ENCODE peak calls at places on chromosomes 3 and 15, in ten cellular contexts. One of them, this sample, is unnamed.

GRCh38 chr15:55993804-55994539 is 560 bp upstream of the NEDD4 start:
- DNase-seq in brain microvascular endothelial cell: peak
- DNase-seq in IMR-90: peak
- DNase-seq in AG10803: peak
- DNase-seq in fibroblast of pulmonary artery: peak
- DNase-seq in uterus: no peak
- DNase-seq in fibroblast of mammary gland: peak
- DNase-seq in cardiac fibroblast: peak
- DNase-seq in AG04449: no peak
- DNase-seq in GM12865: no peak
- DNase-seq in this sample: peak

GRCh38 chr15:39145854-39146253 is 435.0 kb upstream of the THBS1 start:
- DNase-seq in brain microvascular endothelial cell: no peak
- DNase-seq in IMR-90: peak
- DNase-seq in AG10803: peak
- DNase-seq in fibroblast of pulmonary artery: no peak
- DNase-seq in uterus: no peak
- DNase-seq in fibroblast of mammary gland: peak
- DNase-seq in cardiac fibroblast: peak
- DNase-seq in AG04449: no peak
- DNase-seq in GM12865: no peak
- DNase-seq in this sample: peak

GRCh38 chr3:116140100-116140689 is 305.1 kb downstream of the LSAMP start:
- DNase-seq in brain microvascular endothelial cell: no peak
- DNase-seq in IMR-90: peak
- DNase-seq in AG10803: peak
- DNase-seq in fibroblast of pulmonary artery: peak
- DNase-seq in uterus: no peak
- DNase-seq in fibroblast of mammary gland: peak
- DNase-seq in cardiac fibroblast: peak
- DNase-seq in AG04449: no peak
- DNase-seq in GM12865: peak
- DNase-seq in this sample: peak

GRCh38 chr15:96629501-96629900 is 299.0 kb downstream of the NR2F2 start:
- DNase-seq in brain microvascular endothelial cell: peak
- DNase-seq in IMR-90: no peak
- DNase-seq in AG10803: no peak
- DNase-seq in fibroblast of pulmonary artery: peak
- DNase-seq in uterus: peak
- DNase-seq in fibroblast of mammary gland: no peak
- DNase-seq in cardiac fibroblast: peak
- DNase-seq in AG04449: no peak
- DNase-seq in GM12865: no peak
- DNase-seq in this sample: no peak

GRCh38 chr3:111159391-111159790 is 87.8 kb downstream of the NECTIN3 start:
- DNase-seq in brain microvascular endothelial cell: no peak
- DNase-seq in IMR-90: peak
- DNase-seq in AG10803: peak
- DNase-seq in fibroblast of pulmonary artery: peak
- DNase-seq in uterus: no peak
- DNase-seq in fibroblast of mammary gland: peak
- DNase-seq in cardiac fibroblast: peak
- DNase-seq in AG04449: no peak
- DNase-seq in GM12865: no peak
- DNase-seq in this sample: peak

GRCh38 chr3:8525893-8526292 is 24.3 kb downstream of the LMCD1 start:
- DNase-seq in brain microvascular endothelial cell: no peak
- DNase-seq in IMR-90: no peak
- DNase-seq in AG10803: no peak
- DNase-seq in fibroblast of pulmonary artery: no peak
- DNase-seq in uterus: no peak
- DNase-seq in fibroblast of mammary gland: no peak
- DNase-seq in cardiac fibroblast: no peak
- DNase-seq in AG04449: no peak
- DNase-seq in GM12865: no peak
- DNase-seq in this sample: no peak

GRCh38 chr15:92492556-92492955 is 98.9 kb downstream of the ST8SIA2 start:
- DNase-seq in brain microvascular endothelial cell: no peak
- DNase-seq in IMR-90: no peak
- DNase-seq in AG10803: no peak
- DNase-seq in fibroblast of pulmonary artery: no peak
- DNase-seq in uterus: no peak
- DNase-seq in fibroblast of mammary gland: no peak
- DNase-seq in cardiac fibroblast: no peak
- DNase-seq in AG04449: no peak
- DNase-seq in GM12865: no peak
- DNase-seq in this sample: no peak

GRCh38 chr3:127674793-127675189 is 2.0 kb downstream of the ABTB1 start:
- DNase-seq in brain microvascular endothelial cell: no peak
- DNase-seq in IMR-90: no peak
- DNase-seq in AG10803: no peak
- DNase-seq in fibroblast of pulmonary artery: no peak
- DNase-seq in uterus: peak
- DNase-seq in fibroblast of mammary gland: no peak
- DNase-seq in cardiac fibroblast: no peak
- DNase-seq in AG04449: no peak
- DNase-seq in GM12865: no peak
- DNase-seq in this sample: no peak

DNA sequence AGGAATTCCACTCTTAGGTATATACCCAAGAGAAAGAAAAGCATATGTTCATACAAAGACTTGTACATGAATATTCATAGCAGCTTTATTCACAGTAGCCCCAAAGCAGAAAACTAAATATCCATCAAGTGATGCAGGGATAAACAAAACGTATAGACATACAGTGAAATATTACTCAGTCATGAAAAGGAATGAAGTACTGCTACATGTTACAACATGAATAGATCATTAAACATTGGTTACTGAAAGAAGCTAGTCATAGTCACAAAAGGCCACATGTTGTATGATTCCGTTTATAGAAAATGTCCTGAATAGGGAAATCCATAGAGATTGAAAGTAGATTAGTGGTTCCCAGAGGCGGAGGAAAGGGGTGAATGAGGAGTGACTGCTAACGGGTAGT is 1.3 kb upstream of the MRAS start:
- DNase-seq in brain microvascular endothelial cell: no peak
- DNase-seq in IMR-90: no peak
- DNase-seq in AG10803: no peak
- DNase-seq in fibroblast of pulmonary artery: no peak
- DNase-seq in uterus: no peak
- DNase-seq in fibroblast of mammary gland: no peak
- DNase-seq in cardiac fibroblast: no peak
- DNase-seq in AG04449: no peak
- DNase-seq in GM12865: no peak
- DNase-seq in this sample: no peak
- H3K4me3 ChIP-seq in brain microvascular endothelial cell: no peak
- H3K4me3 ChIP-seq in IMR-90: no peak
- H3K4me3 ChIP-seq in AG10803: peak
- H3K4me3 ChIP-seq in fibroblast of pulmonary artery: no peak
- H3K4me3 ChIP-seq in uterus: peak
- H3K4me3 ChIP-seq in fibroblast of mammary gland: no peak
- H3K4me3 ChIP-seq in cardiac fibroblast: no peak
- H3K4me3 ChIP-seq in AG04449: peak
- H3K4me3 ChIP-seq in GM12865: no peak
- H3K4me3 ChIP-seq in this sample: no peak

GRCh38 chr3:131233900-131234667 is 147.5 kb upstream of the NUDT16 start:
- DNase-seq in brain microvascular endothelial cell: no peak
- DNase-seq in IMR-90: no peak
- DNase-seq in AG10803: peak
- DNase-seq in fibroblast of pulmonary artery: no peak
- DNase-seq in uterus: no peak
- DNase-seq in fibroblast of mammary gland: no peak
- DNase-seq in cardiac fibroblast: no peak
- DNase-seq in AG04449: no peak
- DNase-seq in GM12865: no peak
- DNase-seq in this sample: no peak

GRCh38 chr3:131228522-131228921 is 153.1 kb upstream of the NUDT16 start:
- DNase-seq in brain microvascular endothelial cell: no peak
- DNase-seq in IMR-90: no peak
- DNase-seq in AG10803: no peak
- DNase-seq in fibroblast of pulmonary artery: no peak
- DNase-seq in uterus: no peak
- DNase-seq in fibroblast of mammary gland: no peak
- DNase-seq in cardiac fibroblast: no peak
- DNase-seq in AG04449: no peak
- DNase-seq in GM12865: no peak
- DNase-seq in this sample: no peak

GRCh38 chr3:131232711-131233267 is 148.8 kb upstream of the NUDT16 start:
- DNase-seq in brain microvascular endothelial cell: no peak
- DNase-seq in IMR-90: no peak
- DNase-seq in AG10803: no peak
- DNase-seq in fibroblast of pulmonary artery: no peak
- DNase-seq in uterus: no peak
- DNase-seq in fibroblast of mammary gland: no peak
- DNase-seq in cardiac fibroblast: no peak
- DNase-seq in AG04449: no peak
- DNase-seq in GM12865: no peak
- DNase-seq in this sample: no peak

DNA sequence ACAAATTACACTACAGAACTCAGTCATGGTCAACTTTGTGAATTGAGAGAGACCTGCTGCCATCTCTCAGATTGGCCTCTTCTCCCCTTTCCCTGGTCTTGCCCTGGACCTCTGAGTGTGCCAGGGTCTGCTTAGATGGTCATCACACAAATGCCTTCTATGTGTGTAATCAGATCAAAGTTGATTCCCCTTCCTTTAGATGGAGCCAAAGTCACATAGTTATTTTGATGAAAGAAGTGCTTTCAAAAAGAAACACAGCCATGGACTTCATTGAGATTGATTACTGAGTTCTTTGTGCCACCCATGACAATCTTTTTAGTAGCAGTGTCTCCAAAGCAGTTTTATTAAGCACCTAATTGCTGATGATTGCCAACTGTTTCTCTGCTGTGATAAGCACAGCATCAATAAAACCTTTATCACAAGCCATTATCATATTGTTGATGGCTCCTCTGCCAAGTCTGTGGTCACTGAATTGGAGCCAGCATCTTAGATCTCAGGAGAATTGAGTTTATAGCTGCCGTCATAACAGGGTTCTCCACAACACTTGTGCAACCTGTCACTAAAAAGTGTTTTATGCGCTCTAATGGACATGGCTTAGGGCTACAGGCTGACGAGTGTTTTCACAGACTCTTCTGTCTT is 149.7 kb upstream of the NUDT16 start:
- DNase-seq in brain microvascular endothelial cell: no peak
- DNase-seq in IMR-90: no peak
- DNase-seq in AG10803: no peak
- DNase-seq in fibroblast of pulmonary artery: no peak
- DNase-seq in uterus: no peak
- DNase-seq in fibroblast of mammary gland: peak
- DNase-seq in cardiac fibroblast: peak
- DNase-seq in AG04449: no peak
- DNase-seq in GM12865: no peak
- DNase-seq in this sample: peak
- TF ChIP-seq CTCF in brain microvascular endothelial cell: peak
- TF ChIP-seq CTCF in IMR-90: no peak
- TF ChIP-seq CTCF in AG10803: no peak
- TF ChIP-seq CTCF in fibroblast of pulmonary artery: no peak
- TF ChIP-seq CTCF in uterus: no peak
- TF ChIP-seq CTCF in fibroblast of mammary gland: peak
- TF ChIP-seq CTCF in cardiac fibroblast: no peak
- TF ChIP-seq CTCF in AG04449: no peak
- TF ChIP-seq CTCF in GM12865: no peak
- TF ChIP-seq CTCF in this sample: no peak

GRCh38 chr3:131360191-131360590 is 21.4 kb upstream of the NUDT16 start:
- DNase-seq in brain microvascular endothelial cell: no peak
- DNase-seq in IMR-90: no peak
- DNase-seq in AG10803: no peak
- DNase-seq in fibroblast of pulmonary artery: no peak
- DNase-seq in uterus: no peak
- DNase-seq in fibroblast of mammary gland: no peak
- DNase-seq in cardiac fibroblast: no peak
- DNase-seq in AG04449: no peak
- DNase-seq in GM12865: no peak
- DNase-seq in this sample: no peak
- H3K4me3 ChIP-seq in brain microvascular endothelial cell: no peak
- H3K4me3 ChIP-seq in IMR-90: no peak
- H3K4me3 ChIP-seq in AG10803: no peak
- H3K4me3 ChIP-seq in fibroblast of pulmonary artery: no peak
- H3K4me3 ChIP-seq in uterus: no peak
- H3K4me3 ChIP-seq in fibroblast of mammary gland: no peak
- H3K4me3 ChIP-seq in cardiac fibroblast: no peak
- H3K4me3 ChIP-seq in AG04449: no peak
- H3K4me3 ChIP-seq in GM12865: no peak
- H3K4me3 ChIP-seq in this sample: no peak

GRCh38 chr3:184746131-184747120 is 34.6 kb upstream of the MAGEF1 start:
- DNase-seq in brain microvascular endothelial cell: no peak
- DNase-seq in IMR-90: no peak
- DNase-seq in AG10803: no peak
- DNase-seq in fibroblast of pulmonary artery: no peak
- DNase-seq in uterus: no peak
- DNase-seq in fibroblast of mammary gland: no peak
- DNase-seq in cardiac fibroblast: no peak
- DNase-seq in AG04449: no peak
- DNase-seq in GM12865: no peak
- DNase-seq in this sample: no peak

GRCh38 chr3:184749168-184749744 is 37.4 kb upstream of the MAGEF1 start:
- DNase-seq in brain microvascular endothelial cell: no peak
- DNase-seq in IMR-90: no peak
- DNase-seq in AG10803: no peak
- DNase-seq in fibroblast of pulmonary artery: no peak
- DNase-seq in uterus: no peak
- DNase-seq in fibroblast of mammary gland: no peak
- DNase-seq in cardiac fibroblast: no peak
- DNase-seq in AG04449: no peak
- DNase-seq in GM12865: no peak
- DNase-seq in this sample: no peak

GRCh38 chr3:184751204-184751809 is 39.4 kb upstream of the MAGEF1 start:
- DNase-seq in brain microvascular endothelial cell: no peak
- DNase-seq in IMR-90: no peak
- DNase-seq in AG10803: no peak
- DNase-seq in fibroblast of pulmonary artery: no peak
- DNase-seq in uterus: no peak
- DNase-seq in fibroblast of mammary gland: no peak
- DNase-seq in cardiac fibroblast: no peak
- DNase-seq in AG04449: no peak
- DNase-seq in GM12865: no peak
- DNase-seq in this sample: peak

GRCh38 chr3:184750684-184751083 is 38.8 kb upstream of the MAGEF1 start:
- DNase-seq in brain microvascular endothelial cell: no peak
- DNase-seq in IMR-90: no peak
- DNase-seq in AG10803: no peak
- DNase-seq in fibroblast of pulmonary artery: no peak
- DNase-seq in uterus: no peak
- DNase-seq in fibroblast of mammary gland: no peak
- DNase-seq in cardiac fibroblast: no peak
- DNase-seq in AG04449: no peak
- DNase-seq in GM12865: no peak
- DNase-seq in this sample: no peak

DNA sequence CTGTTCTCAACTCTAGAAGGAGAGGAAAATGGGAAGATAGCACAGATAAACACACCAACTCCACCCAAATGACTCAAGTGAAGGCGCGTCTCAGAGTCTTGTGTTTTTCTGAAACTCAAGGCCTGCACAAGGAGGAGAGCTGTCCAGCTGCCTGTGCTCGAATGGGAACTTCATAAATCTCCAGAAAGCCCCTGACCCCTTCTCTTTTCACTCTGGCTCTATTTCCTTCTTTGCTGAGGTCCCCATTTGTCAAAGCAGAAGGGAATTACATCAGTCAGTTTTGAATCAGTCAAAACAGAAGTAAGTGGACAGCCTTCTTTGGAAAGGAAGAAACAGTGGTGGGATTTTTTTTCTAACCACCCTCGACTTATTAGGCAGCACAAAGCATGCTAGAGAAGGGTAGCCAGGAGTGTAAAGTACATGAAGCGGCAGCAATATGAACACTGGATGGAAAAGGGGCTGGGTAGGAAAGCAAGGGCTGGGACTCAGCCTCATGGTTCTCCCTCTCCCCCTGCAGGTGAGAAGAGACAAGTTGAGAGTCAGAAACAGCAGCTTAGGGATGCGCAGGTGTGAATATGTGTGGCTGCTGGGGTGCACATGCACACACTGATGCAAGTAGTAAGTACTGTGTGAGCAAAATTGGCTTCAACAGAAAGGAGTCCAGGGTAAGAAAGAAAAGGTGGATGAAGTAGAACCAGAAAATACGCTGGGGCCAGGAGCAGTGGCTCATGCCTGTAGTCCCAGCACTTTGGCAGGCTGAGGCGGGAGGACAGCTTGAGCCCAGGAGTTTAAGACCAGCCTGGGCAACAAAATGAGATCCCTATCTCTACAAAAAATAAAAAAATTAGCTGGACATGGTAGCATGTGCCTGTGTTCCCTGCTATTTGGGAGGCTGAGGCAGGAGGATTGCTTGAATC is 36.6 kb upstream of the MAGEF1 start:
- DNase-seq in brain microvascular endothelial cell: no peak
- DNase-seq in IMR-90: peak
- DNase-seq in AG10803: no peak
- DNase-seq in fibroblast of pulmonary artery: peak
- DNase-seq in uterus: no peak
- DNase-seq in fibroblast of mammary gland: peak
- DNase-seq in cardiac fibroblast: peak
- DNase-seq in AG04449: no peak
- DNase-seq in GM12865: peak
- DNase-seq in this sample: no peak
- TF ChIP-seq CTCF in brain microvascular endothelial cell: peak
- TF ChIP-seq CTCF in IMR-90: peak
- TF ChIP-seq CTCF in AG10803: peak
- TF ChIP-seq CTCF in fibroblast of pulmonary artery: peak
- TF ChIP-seq CTCF in uterus: no peak
- TF ChIP-seq CTCF in fibroblast of mammary gland: peak
- TF ChIP-seq CTCF in cardiac fibroblast: peak
- TF ChIP-seq CTCF in AG04449: peak
- TF ChIP-seq CTCF in GM12865: peak
- TF ChIP-seq CTCF in this sample: peak

This sample was measured in fibroblast of villous mesenchyme.